ENCODE peak calls at places on chromosomes 6 and 20, in eight cellular contexts. One of them, this sample, is unnamed.

GRCh38 chr6:17469006-17469972 is 75.9 kb downstream of the CAP2 start:
- DNase-seq in fibroblast of pulmonary artery: no peak
- DNase-seq in endothelial cell: no peak
- DNase-seq in cardiac muscle cell: no peak
- DNase-seq in tibial artery: no peak
- DNase-seq in CD8-positive, alpha-beta T cell: no peak
- DNase-seq in progenitor cell of endocrine pancreas: no peak
- DNase-seq in GM10248: no peak
- DNase-seq in this sample: no peak

GRCh38 chr6:120096861-120097260 is 747.3 kb upstream of the MAN1A1 start:
- DNase-seq in fibroblast of pulmonary artery: no peak
- DNase-seq in endothelial cell: no peak
- DNase-seq in cardiac muscle cell: no peak
- DNase-seq in tibial artery: no peak
- DNase-seq in CD8-positive, alpha-beta T cell: no peak
- DNase-seq in progenitor cell of endocrine pancreas: no peak
- DNase-seq in GM10248: no peak
- DNase-seq in this sample: no peak

GRCh38 chr20:18430172-18430826 is 36.5 kb downstream of the DZANK1 start:
- DNase-seq in fibroblast of pulmonary artery: no peak
- DNase-seq in endothelial cell: no peak
- DNase-seq in cardiac muscle cell: no peak
- DNase-seq in tibial artery: no peak
- DNase-seq in CD8-positive, alpha-beta T cell: no peak
- DNase-seq in progenitor cell of endocrine pancreas: no peak
- DNase-seq in GM10248: no peak
- DNase-seq in this sample: no peak

GRCh38 chr6:112010328-112010727 is 43.6 kb upstream of the CCN6 start:
- DNase-seq in fibroblast of pulmonary artery: no peak
- DNase-seq in endothelial cell: no peak
- DNase-seq in cardiac muscle cell: no peak
- DNase-seq in tibial artery: no peak
- DNase-seq in CD8-positive, alpha-beta T cell: no peak
- DNase-seq in progenitor cell of endocrine pancreas: no peak
- DNase-seq in GM10248: no peak
- DNase-seq in this sample: no peak

GRCh38 chr6:21396313-21396712 is 197.2 kb upstream of the SOX4 start:
- DNase-seq in fibroblast of pulmonary artery: peak; percentile 32
- DNase-seq in endothelial cell: no peak
- DNase-seq in cardiac muscle cell: peak; percentile 69
- DNase-seq in tibial artery: no peak
- DNase-seq in CD8-positive, alpha-beta T cell: no peak
- DNase-seq in progenitor cell of endocrine pancreas: no peak
- DNase-seq in GM10248: no peak
- DNase-seq in this sample: no peak

GRCh38 chr20:1164871-1165270 is 19.9 kb downstream of the TMEM74B start:
- DNase-seq in fibroblast of pulmonary artery: no peak
- DNase-seq in endothelial cell: no peak
- DNase-seq in cardiac muscle cell: no peak
- DNase-seq in tibial artery: no peak
- DNase-seq in CD8-positive, alpha-beta T cell: no peak
- DNase-seq in progenitor cell of endocrine pancreas: no peak
- DNase-seq in GM10248: no peak
- DNase-seq in this sample: no peak

GRCh38 chr20:43309266-43309665 is 119.6 kb upstream of the PTPRT start:
- DNase-seq in fibroblast of pulmonary artery: no peak
- DNase-seq in endothelial cell: no peak
- DNase-seq in cardiac muscle cell: no peak
- DNase-seq in tibial artery: no peak
- DNase-seq in CD8-positive, alpha-beta T cell: no peak
- DNase-seq in progenitor cell of endocrine pancreas: no peak
- DNase-seq in GM10248: no peak
- DNase-seq in this sample: no peak

GRCh38 chr20:4729265-4729664 is 7.6 kb downstream of the PRND start:
- DNase-seq in fibroblast of pulmonary artery: no peak
- DNase-seq in endothelial cell: no peak
- DNase-seq in cardiac muscle cell: no peak
- DNase-seq in tibial artery: no peak
- DNase-seq in CD8-positive, alpha-beta T cell: no peak
- DNase-seq in progenitor cell of endocrine pancreas: no peak
- DNase-seq in GM10248: no peak
- DNase-seq in this sample: no peak

GRCh38 chr20:38054647-38055046 is 21.1 kb downstream of the RPRD1B start:
- DNase-seq in fibroblast of pulmonary artery: no peak
- DNase-seq in endothelial cell: no peak
- DNase-seq in cardiac muscle cell: no peak
- DNase-seq in tibial artery: no peak
- DNase-seq in CD8-positive, alpha-beta T cell: no peak
- DNase-seq in progenitor cell of endocrine pancreas: no peak
- DNase-seq in GM10248: no peak
- DNase-seq in this sample: no peak

GRCh38 chr6:41092421-41093140 is 19.8 kb downstream of the NFYA start:
- DNase-seq in fibroblast of pulmonary artery: peak; percentile 56
- DNase-seq in endothelial cell: no peak
- DNase-seq in cardiac muscle cell: peak; percentile 52
- DNase-seq in tibial artery: no peak
- DNase-seq in CD8-positive, alpha-beta T cell: no peak
- DNase-seq in progenitor cell of endocrine pancreas: no peak
- DNase-seq in GM10248: peak; percentile 24
- DNase-seq in this sample: no peak

GRCh38 chr6:158669145-158670035 is 19.5 kb downstream of the SYTL3 start:
- DNase-seq in fibroblast of pulmonary artery: no peak
- DNase-seq in endothelial cell: no peak
- DNase-seq in cardiac muscle cell: no peak
- DNase-seq in tibial artery: no peak
- DNase-seq in CD8-positive, alpha-beta T cell: no peak
- DNase-seq in progenitor cell of endocrine pancreas: no peak
- DNase-seq in GM10248: no peak
- DNase-seq in this sample: no peak

GRCh38 chr20:8215516-8215915 is 83.5 kb downstream of the PLCB1 start:
- DNase-seq in fibroblast of pulmonary artery: peak; percentile 75
- DNase-seq in endothelial cell: no peak
- DNase-seq in cardiac muscle cell: peak; percentile 76
- DNase-seq in tibial artery: no peak
- DNase-seq in CD8-positive, alpha-beta T cell: no peak
- DNase-seq in progenitor cell of endocrine pancreas: no peak
- DNase-seq in GM10248: no peak
- DNase-seq in this sample: no peak

GRCh38 chr20:1469925-1470571 is 3.4 kb upstream of the NSFL1C start:
- DNase-seq in fibroblast of pulmonary artery: peak; percentile 99
- DNase-seq in endothelial cell: peak; percentile 75
- DNase-seq in cardiac muscle cell: peak; percentile 99
- DNase-seq in tibial artery: peak; percentile 90
- DNase-seq in CD8-positive, alpha-beta T cell: no peak
- DNase-seq in progenitor cell of endocrine pancreas: peak; percentile 65
- DNase-seq in GM10248: peak; percentile 54
- DNase-seq in this sample: peak; percentile 92

GRCh38 chr20:20297752-20298151 is 70.2 kb upstream of the INSM1 start:
- DNase-seq in fibroblast of pulmonary artery: no peak
- DNase-seq in endothelial cell: no peak
- DNase-seq in cardiac muscle cell: no peak
- DNase-seq in tibial artery: no peak
- DNase-seq in CD8-positive, alpha-beta T cell: no peak
- DNase-seq in progenitor cell of endocrine pancreas: no peak
- DNase-seq in GM10248: no peak
- DNase-seq in this sample: no peak

GRCh38 chr6:3231213-3232016 is 4.0 kb upstream of the TUBB2B start:
- DNase-seq in fibroblast of pulmonary artery: peak; percentile 72
- DNase-seq in endothelial cell: peak; percentile 59
- DNase-seq in cardiac muscle cell: peak; percentile 83
- DNase-seq in tibial artery: peak; percentile 82
- DNase-seq in CD8-positive, alpha-beta T cell: peak; percentile 13
- DNase-seq in progenitor cell of endocrine pancreas: peak; percentile 85
- DNase-seq in GM10248: no peak
- DNase-seq in this sample: peak; percentile 44

GRCh38 chr20:1509237-1509636 is 18.0 kb upstream of the SIRPB2 start:
- DNase-seq in fibroblast of pulmonary artery: peak; percentile 38
- DNase-seq in endothelial cell: peak; percentile 25
- DNase-seq in cardiac muscle cell: peak; percentile 35
- DNase-seq in tibial artery: no peak
- DNase-seq in CD8-positive, alpha-beta T cell: peak; percentile 12
- DNase-seq in progenitor cell of endocrine pancreas: no peak
- DNase-seq in GM10248: peak; percentile 19
- DNase-seq in this sample: no peak

GRCh38 chr6:149936743-149937142 is 5.1 kb upstream of the ULBP2 start:
- DNase-seq in fibroblast of pulmonary artery: no peak
- DNase-seq in endothelial cell: no peak
- DNase-seq in cardiac muscle cell: no peak
- DNase-seq in tibial artery: no peak
- DNase-seq in CD8-positive, alpha-beta T cell: no peak
- DNase-seq in progenitor cell of endocrine pancreas: no peak
- DNase-seq in GM10248: no peak
- DNase-seq in this sample: no peak

GRCh38 chr6:4521070-4521469 is 255.1 kb upstream of the CDYL start:
- DNase-seq in fibroblast of pulmonary artery: no peak
- DNase-seq in endothelial cell: no peak
- DNase-seq in cardiac muscle cell: no peak
- DNase-seq in tibial artery: no peak
- DNase-seq in CD8-positive, alpha-beta T cell: no peak
- DNase-seq in progenitor cell of endocrine pancreas: no peak
- DNase-seq in GM10248: no peak
- DNase-seq in this sample: no peak

GRCh38 chr6:113315068-113315467 is 542.1 kb upstream of the MARCKS start:
- DNase-seq in fibroblast of pulmonary artery: no peak
- DNase-seq in endothelial cell: no peak
- DNase-seq in cardiac muscle cell: no peak
- DNase-seq in tibial artery: no peak
- DNase-seq in CD8-positive, alpha-beta T cell: no peak
- DNase-seq in progenitor cell of endocrine pancreas: no peak
- DNase-seq in GM10248: no peak
- DNase-seq in this sample: no peak

GRCh38 chr20:36591854-36592641 is 13.5 kb upstream of the RAB5IF start:
- DNase-seq in fibroblast of pulmonary artery: peak; percentile 35
- DNase-seq in endothelial cell: peak; percentile 43
- DNase-seq in cardiac muscle cell: peak; percentile 44
- DNase-seq in tibial artery: no peak
- DNase-seq in CD8-positive, alpha-beta T cell: peak; percentile 54
- DNase-seq in progenitor cell of endocrine pancreas: no peak
- DNase-seq in GM10248: no peak
- DNase-seq in this sample: no peak

DNA sequence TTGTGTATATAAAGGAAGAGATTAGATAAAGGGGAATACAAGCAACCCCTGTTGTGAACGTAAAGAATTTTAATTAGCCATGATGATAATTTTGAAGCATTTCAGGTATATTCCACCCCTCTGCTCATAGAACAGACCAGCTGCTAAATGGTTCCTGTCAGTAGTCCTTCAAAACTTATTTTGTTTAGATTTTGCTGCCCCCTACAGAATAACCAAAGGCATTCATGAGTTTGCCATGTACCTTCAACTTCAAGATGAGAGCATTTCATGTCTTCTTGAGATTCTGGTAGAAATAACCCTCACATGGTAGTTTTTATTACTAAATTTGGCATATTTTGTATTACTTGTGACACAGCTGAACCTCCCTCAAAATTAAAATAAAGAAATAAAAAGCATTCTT is 1586.7 kb downstream of the HACE1 start:
- DNase-seq in fibroblast of pulmonary artery: peak; percentile 1
- DNase-seq in endothelial cell: no peak
- DNase-seq in cardiac muscle cell: no peak
- DNase-seq in tibial artery: no peak
- DNase-seq in CD8-positive, alpha-beta T cell: no peak
- DNase-seq in progenitor cell of endocrine pancreas: no peak
- DNase-seq in GM10248: no peak
- DNase-seq in this sample: no peak
- TF ChIP-seq CTCF in fibroblast of pulmonary artery: peak; percentile 15
- TF ChIP-seq CTCF in endothelial cell: peak; percentile 53
- TF ChIP-seq CTCF in cardiac muscle cell: no peak
- TF ChIP-seq CTCF in tibial artery: no peak
- TF ChIP-seq CTCF in CD8-positive, alpha-beta T cell: no peak
- TF ChIP-seq CTCF in progenitor cell of endocrine pancreas: peak; percentile 65
- TF ChIP-seq CTCF in GM10248: no peak
- TF ChIP-seq CTCF in this sample: no peak

DNA sequence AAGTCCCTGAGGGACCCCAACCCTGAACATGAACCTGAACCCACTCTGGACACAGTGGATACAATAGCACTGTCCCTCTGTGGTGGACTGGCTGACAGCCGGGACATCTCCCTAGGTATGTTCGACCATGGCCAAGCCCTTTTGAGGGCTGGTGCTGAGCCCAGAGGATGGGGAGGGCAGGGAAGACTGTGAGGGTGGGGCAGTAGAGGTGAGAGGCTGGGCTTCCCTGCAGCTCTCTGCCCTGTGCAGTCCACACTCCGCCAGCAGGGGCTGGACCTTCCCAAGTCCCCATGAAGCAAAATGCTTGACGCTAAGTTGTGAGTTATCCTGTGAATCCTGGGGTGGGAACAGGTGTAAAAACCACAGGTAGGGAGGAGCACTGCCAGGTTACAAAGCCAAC is 11.5 kb downstream of the LPIN3 start:
- DNase-seq in fibroblast of pulmonary artery: no peak
- DNase-seq in endothelial cell: no peak
- DNase-seq in cardiac muscle cell: no peak
- DNase-seq in tibial artery: no peak
- DNase-seq in CD8-positive, alpha-beta T cell: no peak
- DNase-seq in progenitor cell of endocrine pancreas: no peak
- DNase-seq in GM10248: no peak
- DNase-seq in this sample: no peak
- TF ChIP-seq CTCF in fibroblast of pulmonary artery: peak; percentile 4
- TF ChIP-seq CTCF in endothelial cell: peak; percentile 22
- TF ChIP-seq CTCF in cardiac muscle cell: peak; percentile 9
- TF ChIP-seq CTCF in tibial artery: no peak
- TF ChIP-seq CTCF in CD8-positive, alpha-beta T cell: no peak
- TF ChIP-seq CTCF in progenitor cell of endocrine pancreas: peak; percentile 29
- TF ChIP-seq CTCF in GM10248: no peak
- TF ChIP-seq CTCF in this sample: no peak

GRCh38 chr6:37004044-37004984 is 1.1 kb upstream of the FGD2 start:
- DNase-seq in fibroblast of pulmonary artery: no peak
- DNase-seq in endothelial cell: no peak
- DNase-seq in cardiac muscle cell: no peak
- DNase-seq in tibial artery: no peak
- DNase-seq in CD8-positive, alpha-beta T cell: no peak
- DNase-seq in progenitor cell of endocrine pancreas: no peak
- DNase-seq in GM10248: peak; percentile 58
- DNase-seq in this sample: no peak
- TF ChIP-seq CTCF in fibroblast of pulmonary artery: no peak
- TF ChIP-seq CTCF in endothelial cell: no peak
- TF ChIP-seq CTCF in cardiac muscle cell: no peak
- TF ChIP-seq CTCF in tibial artery: no peak
- TF ChIP-seq CTCF in CD8-positive, alpha-beta T cell: no peak
- TF ChIP-seq CTCF in progenitor cell of endocrine pancreas: no peak
- TF ChIP-seq CTCF in GM10248: no peak
- TF ChIP-seq CTCF in this sample: no peak

DNA sequence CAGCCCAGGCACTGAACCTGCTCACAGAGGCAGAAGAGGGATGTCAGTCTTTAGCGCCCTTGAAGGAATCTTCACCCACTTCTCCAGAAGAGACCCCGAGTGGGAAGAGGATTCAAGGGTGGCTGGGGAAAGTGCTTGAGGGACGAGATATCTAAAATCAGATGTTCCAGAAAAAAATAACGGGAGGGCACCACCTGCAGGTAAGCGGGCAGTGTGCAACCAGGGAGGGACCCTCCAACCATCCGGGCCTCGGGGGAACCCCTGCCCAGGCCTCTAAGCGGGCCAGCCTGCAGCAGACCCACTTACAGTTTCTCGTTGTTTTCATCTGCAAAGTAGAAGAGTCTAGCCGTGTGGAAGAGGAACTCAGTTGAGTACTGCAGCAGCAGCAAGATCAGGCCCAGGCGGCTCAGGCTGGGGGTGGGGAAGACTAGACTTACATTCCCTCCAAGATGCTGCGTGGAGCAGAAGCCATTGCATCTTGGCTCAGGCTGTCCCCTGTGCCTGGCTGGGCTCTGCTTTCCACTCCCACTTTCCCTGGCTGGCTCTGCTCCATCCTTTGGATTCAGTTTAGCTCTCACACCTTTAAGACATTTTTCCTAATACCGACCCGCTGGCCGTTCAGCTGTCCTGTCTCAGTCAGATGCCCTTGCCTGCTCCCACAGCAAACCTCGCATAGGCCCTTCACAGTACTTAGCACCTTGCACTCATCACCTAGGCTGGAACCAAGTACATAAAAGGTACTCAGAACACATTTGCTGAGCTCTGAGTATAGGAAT is 70.9 kb downstream of the TRAM2 start:
- DNase-seq in fibroblast of pulmonary artery: no peak
- DNase-seq in endothelial cell: no peak
- DNase-seq in cardiac muscle cell: no peak
- DNase-seq in tibial artery: no peak
- DNase-seq in CD8-positive, alpha-beta T cell: no peak
- DNase-seq in progenitor cell of endocrine pancreas: no peak
- DNase-seq in GM10248: no peak
- DNase-seq in this sample: no peak
- TF ChIP-seq CTCF in fibroblast of pulmonary artery: no peak
- TF ChIP-seq CTCF in endothelial cell: peak; percentile 16
- TF ChIP-seq CTCF in cardiac muscle cell: peak; percentile 8
- TF ChIP-seq CTCF in tibial artery: no peak
- TF ChIP-seq CTCF in CD8-positive, alpha-beta T cell: no peak
- TF ChIP-seq CTCF in progenitor cell of endocrine pancreas: no peak
- TF ChIP-seq CTCF in GM10248: peak; percentile 14
- TF ChIP-seq CTCF in this sample: no peak

This sample was measured in AG09319.